ENCODE peak calls at places on chromosomes 7 and 10, in six cellular contexts. M is right lobe of liver, I is H9, Y is WTC11, H is BJ, T is A549. J is an unnamed sample.
A peak's percentile ranks its signal among the peaks of the same experiment; 100 is the strongest.

GRCh38 chr10:75293456-75293840 is 57.7 kb upstream of the COMTD1 start:
- DNase-seq in M (no peak), I (no peak), Y (no peak), H (no peak), T (no peak), J (no peak)

GRCh38 chr7:8204674-8205377 is 57.1 kb downstream of the ICA1 start:
- DNase-seq in M (no peak), I (no peak), Y (no peak), H (no peak), T (no peak), J (no peak)

GRCh38 chr7:157673573-157673972 is 336.8 kb downstream of the DNAJB6 start:
- DNase-seq in M (no peak), I (peak; percentile 21), Y (no peak), H (no peak), T (no peak), J (no peak)

GRCh38 chr10:124245191-124245590 is 151.8 kb upstream of the CHST15 start:
- DNase-seq in M (peak; percentile 37), I (no peak), Y (no peak), H (no peak), T (no peak), J (no peak)

GRCh38 chr7:85070967-85071628 is 115.8 kb downstream of the SEMA3D start:
- DNase-seq in M (no peak), I (no peak), Y (no peak), H (no peak), T (no peak), J (no peak)

GRCh38 chr10:103708627-103709288 is 146.6 kb downstream of the SH3PXD2A start:
- DNase-seq in M (no peak), I (no peak), Y (no peak), H (no peak), T (no peak), J (no peak)

GRCh38 chr10:51001587-51001986 is 72.7 kb upstream of the PRKG1 start:
- DNase-seq in M (no peak), I (no peak), Y (no peak), H (no peak), T (no peak), J (no peak)

GRCh38 chr10:114845978-114846693 is 24.6 kb downstream of the FHIP2A start:
- DNase-seq in M (no peak), I (no peak), Y (no peak), H (no peak), T (no peak), J (no peak)

GRCh38 chr10:12796431-12797185 is 204.9 kb downstream of the CCDC3 start:
- DNase-seq in M (no peak), I (no peak), Y (no peak), H (no peak), T (no peak), J (no peak)

GRCh38 chr10:4034907-4035581 is 250.0 kb upstream of the KLF6 start:
- DNase-seq in M (no peak), I (no peak), Y (no peak), H (no peak), T (no peak), J (no peak)

GRCh38 chr7:158028290-158028941 is 559.2 kb downstream of the PTPRN2 start:
- DNase-seq in M (no peak), I (peak; percentile 29), Y (no peak), H (no peak), T (no peak), J (no peak)

GRCh38 chr7:12653127-12653917 is 34.1 kb upstream of the ARL4A start:
- DNase-seq in M (no peak), I (no peak), Y (no peak), H (no peak), T (no peak), J (no peak)

GRCh38 chr10:125151824-125152634 is 8.3 kb downstream of the CTBP2 start:
- DNase-seq in M (no peak), I (peak; percentile 96), Y (peak; percentile 93), H (no peak), T (no peak), J (no peak)

GRCh38 chr7:12458520-12459131 is 55.0 kb upstream of the VWDE start:
- DNase-seq in M (no peak), I (no peak), Y (no peak), H (no peak), T (peak; percentile 43), J (no peak)

GRCh38 chr7:107479303-107479702 is 9.4 kb downstream of the GPR22 start:
- DNase-seq in M (no peak), I (no peak), Y (no peak), H (no peak), T (no peak), J (no peak)

DNA sequence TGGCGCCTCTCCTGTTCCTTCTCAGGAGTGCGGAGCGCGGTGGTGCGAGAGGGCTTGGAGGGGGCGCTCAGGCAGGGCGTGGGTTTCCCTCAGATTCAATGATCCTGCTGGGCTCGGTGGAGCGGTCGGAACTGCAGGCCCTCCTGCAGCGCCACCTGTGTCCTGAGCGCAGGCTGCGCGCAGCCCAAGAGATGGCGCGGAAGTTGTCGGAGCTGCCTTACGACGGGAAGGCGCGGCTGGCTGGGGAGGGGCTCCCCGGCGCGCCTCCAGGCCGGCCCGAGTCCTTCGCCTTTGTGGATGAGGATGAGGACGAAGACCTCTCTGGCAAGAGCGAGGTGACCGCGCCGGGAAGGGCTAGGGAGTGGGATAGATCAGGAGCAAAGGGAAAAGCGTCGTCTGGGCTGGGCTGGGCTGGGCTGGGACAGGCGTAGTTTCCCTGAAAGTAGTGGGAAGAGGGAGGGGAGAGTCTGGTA is 17.0 kb downstream of the FAM131B start:
- DNase-seq in M (no peak), I (peak; percentile 92), Y (peak; percentile 82), H (no peak), T (peak; percentile 82), J (no peak)
- TF ChIP-seq CTCF in M (peak; percentile 33), I (peak; percentile 62), Y (no peak), H (peak; percentile 60), T (peak; percentile 64), J (no peak)

DNA sequence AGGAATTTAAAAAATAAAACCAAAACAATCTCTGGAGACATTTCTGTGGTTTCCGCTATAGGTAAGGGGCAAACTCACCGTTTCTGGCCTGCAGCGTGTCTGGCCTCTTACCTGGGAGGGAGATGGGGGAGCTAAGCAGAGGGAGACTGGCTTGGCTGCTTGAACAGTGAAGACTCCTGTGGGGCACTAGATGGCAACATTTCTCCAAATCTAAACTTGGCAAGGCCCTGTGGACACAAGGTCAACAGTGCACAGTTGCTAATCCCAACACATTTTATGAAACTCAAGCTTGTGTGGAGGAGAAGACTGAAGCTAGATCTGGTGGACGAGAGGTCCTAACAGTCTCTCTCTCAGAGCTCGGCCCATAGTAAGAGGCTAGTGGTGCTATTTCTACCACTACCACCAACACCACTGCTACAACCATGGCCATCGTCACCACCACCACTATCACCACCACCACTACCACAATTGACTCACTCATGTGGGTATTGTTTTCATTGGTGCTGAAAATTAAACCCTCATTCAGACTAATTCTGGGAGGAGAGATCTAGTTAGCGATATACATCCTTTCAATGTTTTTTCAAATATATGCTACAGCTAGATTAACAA is 28.4 kb upstream of the CDHR3 start:
- DNase-seq in M (peak; percentile 66), I (peak; percentile 56), Y (peak; percentile 37), H (no peak), T (no peak), J (no peak)
- TF ChIP-seq CTCF in M (peak; percentile 60), I (peak; percentile 70), Y (no peak), H (peak; percentile 33), T (peak; percentile 33), J (no peak)

GRCh38 chr7:108809356-108809755 is 239.7 kb downstream of the DNAJB9 start:
- DNase-seq in M (no peak), I (no peak), Y (no peak), H (no peak), T (no peak), J (no peak)

GRCh38 chr7:108808556-108808955 is 238.9 kb downstream of the DNAJB9 start:
- DNase-seq in M (no peak), I (no peak), Y (no peak), H (no peak), T (no peak), J (no peak)

GRCh38 chr7:108802639-108803038 is 233.0 kb downstream of the DNAJB9 start:
- DNase-seq in M (no peak), I (no peak), Y (no peak), H (no peak), T (no peak), J (no peak)

DNA sequence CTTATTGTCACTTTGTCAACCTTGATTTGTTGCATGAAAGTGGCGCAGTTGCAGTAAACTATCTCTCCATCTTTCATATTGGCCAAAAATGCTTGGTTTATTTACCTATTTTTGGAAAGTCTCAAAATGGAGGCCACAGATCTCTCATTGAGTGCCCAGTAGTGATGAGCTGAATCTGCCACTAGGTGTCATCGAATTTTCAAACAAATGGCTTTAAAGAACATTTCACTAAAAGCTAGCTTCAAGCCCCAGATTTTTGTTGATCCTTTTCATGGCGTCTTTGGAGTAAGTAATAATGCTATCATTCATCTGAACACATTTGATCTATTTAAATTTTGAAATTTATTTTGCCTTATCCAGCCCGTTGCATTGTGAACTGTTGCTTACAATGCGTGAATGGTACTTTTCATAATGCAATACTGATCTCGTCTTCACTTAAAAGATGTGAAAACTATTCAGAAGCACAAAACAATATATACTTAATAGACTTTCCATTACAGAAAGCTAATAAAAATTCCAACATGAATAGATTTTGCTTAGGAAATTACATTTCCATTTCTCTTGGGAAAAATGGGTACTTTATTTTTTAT is 236.2 kb downstream of the DNAJB9 start:
- DNase-seq in M (no peak), I (no peak), Y (peak; percentile 14), H (no peak), T (peak; percentile 43), J (no peak)
- TF ChIP-seq CTCF in M (peak; percentile 57), I (peak; percentile 75), Y (no peak), H (peak; percentile 34), T (peak; percentile 54), J (peak; percentile 24)

DNA sequence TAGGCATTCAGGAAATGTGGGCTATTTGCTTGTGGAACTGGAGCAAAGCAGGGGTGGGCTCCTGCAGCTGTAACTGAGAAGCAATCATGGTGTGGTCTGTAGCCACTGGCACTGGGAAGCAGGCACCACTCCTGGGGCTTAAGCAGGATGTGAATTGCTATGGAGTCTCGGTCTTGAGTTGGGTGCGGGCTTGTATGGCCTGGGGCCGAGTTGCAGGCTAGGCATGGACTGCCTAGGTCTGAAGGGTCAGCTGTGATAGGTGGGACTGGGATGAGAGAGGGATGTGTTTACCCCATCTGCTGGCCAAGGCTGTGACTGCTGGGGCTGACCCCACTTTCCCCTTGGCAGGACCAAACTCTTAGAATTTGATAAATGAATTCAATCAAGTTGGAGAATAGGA is 43.0 kb downstream of the ADCY1 start:
- DNase-seq in M (no peak), I (peak; percentile 79), Y (peak; percentile 57), H (no peak), T (no peak), J (no peak)
- TF ChIP-seq CTCF in M (no peak), I (peak; percentile 72), Y (no peak), H (no peak), T (no peak), J (no peak)

DNA sequence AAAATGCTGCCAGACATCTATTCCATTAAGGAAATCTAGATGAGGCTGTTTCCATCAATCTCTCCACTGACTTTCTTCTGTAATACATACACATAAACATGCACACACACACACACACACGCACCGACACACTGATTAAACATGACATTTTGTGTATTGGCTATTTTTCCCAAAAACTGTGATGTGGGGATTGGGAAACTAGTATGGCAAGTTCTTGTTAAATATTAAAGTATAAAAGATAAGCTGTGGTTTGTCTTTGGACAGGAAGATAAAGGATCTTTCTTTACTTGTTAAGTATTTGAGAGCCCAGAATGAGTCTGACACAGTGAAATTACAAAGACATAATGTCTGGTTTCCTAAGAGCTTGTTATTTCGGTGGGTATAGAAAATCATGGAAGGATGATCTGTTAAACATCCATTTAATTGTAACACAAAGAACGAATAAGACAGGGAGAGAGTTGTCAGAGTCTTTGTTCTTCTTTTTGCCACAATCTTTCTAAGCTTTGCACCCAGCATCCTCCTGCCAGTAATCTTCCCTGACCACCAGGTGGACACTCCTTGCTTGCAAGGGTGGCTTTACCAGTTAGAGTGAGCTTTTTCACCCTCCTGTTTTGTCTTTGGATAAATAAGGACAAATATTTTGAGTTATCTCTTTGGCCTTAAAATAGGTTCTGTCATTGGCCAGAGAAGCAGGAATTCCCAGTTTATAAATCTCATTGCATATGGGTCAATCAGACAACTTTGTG is 177.2 kb upstream of the TMEM72 start:
- DNase-seq in M (no peak), I (no peak), Y (no peak), H (no peak), T (no peak), J (no peak)
- TF ChIP-seq CTCF in M (peak; percentile 13), I (peak; percentile 60), Y (no peak), H (no peak), T (no peak), J (no peak)

J was measured in mesothelial cell of epicardium.